ENCODE peak calls at places on chromosomes 16 and 17, in four cellular contexts. H is transverse colon, V is BE2C, X is uterus. J is an unnamed sample. For H3K4me1 and H3K9me3, the result is how much of the 10 kb centered on the place peaks cover.

GRCh38 chr16:10619271-10619849 is 39.0 kb upstream of the EMP2 start:
- DNase-seq in V (peak), X (no peak), H (peak), J (no peak)

GRCh38 chr17:47905221-47905733 is 9.2 kb downstream of the SP2 start:
- DNase-seq in V (no peak), X (peak), H (peak), J (no peak)

GRCh38 chr16:16109453-16110110 is 113.7 kb downstream of the ABCC6 start:
- DNase-seq in V (no peak), H (no peak), X (no peak), J (no peak)

GRCh38 chr16:17211797-17212196 is 259.0 kb downstream of the XYLT1 start:
- DNase-seq in H (no peak), V (peak), X (no peak), J (peak)

GRCh38 chr17:45262516-45263476 is 902 bp upstream of the SPATA32 start:
- DNase-seq in H (no peak), X (no peak), V (no peak), J (no peak)

GRCh38 chr16:21950782-21951521 is 2.2 kb upstream of the UQCRC2 start:
- DNase-seq in V (peak), X (no peak), H (no peak), J (peak)

GRCh38 chr17:49987290-49987585 is 7.8 kb downstream of the DLX3 start:
- DNase-seq in V (peak), X (no peak), H (no peak), J (peak)

GRCh38 chr17:29714146-29714545 is 91.4 kb upstream of the CORO6 start:
- DNase-seq in H (no peak), X (no peak), V (no peak), J (no peak)

GRCh38 chr16:12182202-12182601 is 205.7 kb downstream of the SNX29 start:
- DNase-seq in V (no peak), X (no peak), H (no peak), J (no peak)

GRCh38 chr17:61862105-61862574 is 1.2 kb downstream of the BRIP1 start:
- DNase-seq in X (no peak), H (no peak), V (no peak), J (no peak)

GRCh38 chr16:55232822-55233221 is 91.2 kb upstream of the IRX6 start:
- DNase-seq in X (no peak), H (no peak), V (no peak), J (no peak)

GRCh38 chr17:38844261-38844757 is 9.2 kb downstream of the RPL23 start:
- DNase-seq in H (peak), X (no peak), V (no peak), J (no peak)

GRCh38 chr16:23156946-23157460 is 7.8 kb upstream of the USP31 start:
- DNase-seq in V (no peak), H (no peak), X (no peak), J (no peak)

GRCh38 chr17:42979511-42980273 is at the start of gene PTGES3L:
- DNase-seq in V (peak), X (peak), H (peak), J (peak)

GRCh38 chr17:83013779-83014117 is 65.7 kb upstream of the METRNL start:
- DNase-seq in H (no peak), X (no peak), V (no peak), J (no peak)

GRCh38 chr17:64278614-64279013 is 15.6 kb upstream of the TEX2 start:
- DNase-seq in V (no peak), H (peak), X (no peak), J (no peak)

GRCh38 chr17:59848778-59849177 is 44.0 kb downstream of the TUBD1 start:
- DNase-seq in H (peak), V (no peak), X (peak), J (peak)

GRCh38 chr17:76548378-76549214 is 8.8 kb downstream of the PRCD start:
- DNase-seq in V (no peak), H (no peak), X (no peak), J (no peak)

GRCh38 chr17:44221862-44222111 is 2.3 kb upstream of the UBTF start:
- DNase-seq in X (no peak), V (no peak), H (no peak), J (no peak)

GRCh38 chr17:9668532-9668931 is 23.2 kb downstream of the USP43 start:
- DNase-seq in X (no peak), H (no peak), V (no peak), J (no peak)

GRCh38 chr16:88478115-88478514 is 25.0 kb downstream of the ZFPM1 start:
- DNase-seq in H (no peak), V (no peak), X (no peak), J (no peak)

GRCh38 chr16:57405194-57405593 is 627 bp downstream of the CCL17 start:
- DNase-seq in H (no peak), V (no peak), X (no peak), J (no peak)

GRCh38 chr16:66521951-66522771 is 27.8 kb downstream of the TK2 start:
- DNase-seq in H (peak), V (no peak), X (no peak), J (no peak)

GRCh38 chr17:64506201-64506575 is at the start of gene DDX5:
- DNase-seq in X (peak), V (peak), H (peak), J (peak)

GRCh38 chr16:72043539-72043938 is 10.8 kb upstream of the HP start:
- DNase-seq in H (no peak), X (no peak), V (no peak), J (no peak)

GRCh38 chr17:81210868-81211267 is 11.9 kb downstream of the CEP131 start:
- DNase-seq in X (no peak), V (no peak), H (no peak), J (no peak)

GRCh38 chr17:57438031-57438731 is 181.9 kb downstream of the MSI2 start:
- DNase-seq in V (peak), H (no peak), X (no peak), J (no peak)

GRCh38 chr17:3962217-3963069 is 1.8 kb downstream of the ATP2A3 start:
- DNase-seq in H (no peak), X (no peak), V (no peak), J (no peak)

GRCh38 chr17:37742762-37743611 is 1.9 kb downstream of the HNF1B start:
- DNase-seq in X (no peak), V (no peak), H (peak), J (peak)

GRCh38 chr16:49748322-49748721 is 107.6 kb downstream of the ZNF423 start:
- DNase-seq in X (peak), H (no peak), V (peak), J (no peak)

GRCh38 chr17:27608330-27609230 is 22.4 kb upstream of the LGALS9 start:
- DNase-seq in V (no peak), H (no peak), X (no peak), J (no peak)

GRCh38 chr17:27605409-27605808 is 25.6 kb upstream of the LGALS9 start:
- DNase-seq in V (no peak), H (no peak), X (no peak), J (no peak)

GRCh38 chr17:27609606-27610303 is 21.2 kb upstream of the LGALS9 start:
- DNase-seq in V (peak), X (no peak), H (peak), J (peak)

GRCh38 chr17:27610304-27610676 is 20.7 kb upstream of the LGALS9 start:
- DNase-seq in X (no peak), V (no peak), H (no peak), J (no peak)

GRCh38 chr17:27607692-27608091 is 23.3 kb upstream of the LGALS9 start:
- DNase-seq in X (no peak), H (no peak), V (no peak), J (no peak)
- H3K4me1 ChIP-seq in X (under half), H (under half), V (under half), J (under half)

DNA sequence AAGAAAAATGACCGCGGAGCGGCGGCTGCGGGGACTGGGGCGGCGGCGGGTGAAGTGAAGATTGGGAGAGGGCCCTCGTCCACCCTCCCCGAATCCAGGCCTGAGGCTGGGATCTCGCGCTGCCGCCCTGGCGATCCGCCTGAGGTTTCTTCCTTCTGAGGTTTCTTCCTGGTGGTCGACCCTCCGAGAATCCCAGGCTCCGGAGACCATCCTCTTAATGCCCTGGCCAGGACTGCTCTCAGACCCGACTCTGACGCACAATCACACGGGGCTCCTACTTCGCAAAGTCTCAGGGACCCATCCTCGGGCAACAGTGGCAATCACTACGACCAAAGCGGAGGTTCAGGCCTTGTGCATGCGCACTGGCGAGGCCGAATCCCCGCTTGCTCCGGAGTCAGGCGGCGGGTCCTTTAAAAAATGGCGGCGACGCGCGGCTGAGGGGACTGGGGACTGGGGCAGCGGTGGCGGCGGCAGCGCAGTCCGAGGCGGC is 18.0 kb upstream of the KCNJ18 start:
- DNase-seq in H (no peak), V (no peak), X (peak), J (no peak)
- H3K9me3 ChIP-seq in H (under half), V (under half), X (under half), J (under half)

GRCh38 chr17:79800325-79801155 is 3.7 kb upstream of the CBX8 start:
- DNase-seq in H (peak), V (peak), X (no peak), J (peak)

GRCh38 chr17:79802736-79803420 is 6.0 kb upstream of the CBX8 start:
- DNase-seq in V (no peak), X (no peak), H (no peak), J (no peak)

GRCh38 chr17:79802039-79802735 is 5.3 kb upstream of the CBX8 start:
- DNase-seq in X (no peak), V (no peak), H (no peak), J (no peak)

GRCh38 chr17:79799538-79800324 is 2.9 kb upstream of the CBX8 start:
- DNase-seq in V (no peak), H (no peak), X (no peak), J (no peak)

DNA sequence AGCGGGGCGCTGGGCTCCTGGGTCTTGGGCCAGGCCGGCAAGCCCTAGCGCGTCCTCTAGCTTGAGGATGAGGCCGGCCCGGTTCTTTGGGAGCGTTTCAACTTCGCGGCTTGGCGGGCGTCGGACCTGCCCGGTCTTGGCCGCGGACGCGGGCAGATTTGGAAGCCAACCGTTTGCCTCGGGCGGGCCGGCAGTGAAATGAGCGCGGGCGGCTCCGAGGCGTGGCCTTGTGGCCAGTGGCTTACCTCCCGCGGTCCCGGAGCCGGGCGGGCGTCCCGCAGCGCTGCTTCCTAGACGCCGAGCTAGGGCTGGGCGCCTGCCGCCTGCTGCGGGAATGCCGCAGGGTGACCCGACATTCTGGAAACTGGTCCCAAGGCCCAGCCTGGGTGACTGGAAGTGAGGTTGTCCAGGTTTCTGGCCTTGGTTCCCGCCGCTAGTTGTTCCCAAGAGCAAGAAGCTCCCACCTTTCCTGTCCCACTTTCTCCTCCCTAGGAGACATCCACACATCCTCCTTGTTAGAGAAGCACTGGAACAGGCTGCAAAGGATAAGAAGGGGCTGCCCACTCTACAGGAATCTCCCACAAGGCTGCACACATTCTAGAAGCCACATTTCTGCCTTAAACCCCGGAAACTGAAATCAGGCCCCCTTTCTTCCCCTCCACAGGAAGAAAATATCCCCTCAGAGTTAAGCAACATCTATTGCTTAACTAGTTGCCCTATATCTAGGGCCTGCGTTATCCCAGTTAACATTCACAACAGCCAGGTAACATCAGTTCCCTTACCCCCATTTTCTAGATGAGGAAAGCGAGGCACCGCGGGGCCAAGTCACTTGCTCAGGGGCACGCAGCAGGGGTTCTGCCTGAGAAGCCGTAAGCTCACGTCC is 4.5 kb upstream of the CBX8 start:
- DNase-seq in V (no peak), X (no peak), H (peak), J (peak)
- H3K4me1 ChIP-seq in V (under half), X (under half), H (under half), J (under half)

GRCh38 chr16:62445909-62446308 is 409.7 kb upstream of the CDH8 start:
- DNase-seq in H (no peak), X (no peak), V (no peak), J (no peak)
- H3K9me3 ChIP-seq in H (under half), X (under half), V (under half), J (under half)

GRCh38 chr17:40558300-40558584 is 7.0 kb downstream of the CCR7 start:
- DNase-seq in V (no peak), H (no peak), X (no peak), J (peak)

GRCh38 chr17:40560592-40561293 is 4.5 kb downstream of the CCR7 start:
- DNase-seq in V (no peak), H (no peak), X (peak), J (peak)

GRCh38 chr17:40559954-40560591 is 5.2 kb downstream of the CCR7 start:
- DNase-seq in X (peak), V (peak), H (peak), J (peak)

GRCh38 chr17:40558651-40559015 is 6.6 kb downstream of the CCR7 start:
- DNase-seq in V (no peak), H (no peak), X (no peak), J (no peak)

GRCh38 chr17:40559016-40559853 is 6.0 kb downstream of the CCR7 start:
- DNase-seq in V (no peak), H (no peak), X (peak), J (no peak)
- H3K4me1 ChIP-seq in V (under half), H (under half), X (under half), J (under half)

DNA sequence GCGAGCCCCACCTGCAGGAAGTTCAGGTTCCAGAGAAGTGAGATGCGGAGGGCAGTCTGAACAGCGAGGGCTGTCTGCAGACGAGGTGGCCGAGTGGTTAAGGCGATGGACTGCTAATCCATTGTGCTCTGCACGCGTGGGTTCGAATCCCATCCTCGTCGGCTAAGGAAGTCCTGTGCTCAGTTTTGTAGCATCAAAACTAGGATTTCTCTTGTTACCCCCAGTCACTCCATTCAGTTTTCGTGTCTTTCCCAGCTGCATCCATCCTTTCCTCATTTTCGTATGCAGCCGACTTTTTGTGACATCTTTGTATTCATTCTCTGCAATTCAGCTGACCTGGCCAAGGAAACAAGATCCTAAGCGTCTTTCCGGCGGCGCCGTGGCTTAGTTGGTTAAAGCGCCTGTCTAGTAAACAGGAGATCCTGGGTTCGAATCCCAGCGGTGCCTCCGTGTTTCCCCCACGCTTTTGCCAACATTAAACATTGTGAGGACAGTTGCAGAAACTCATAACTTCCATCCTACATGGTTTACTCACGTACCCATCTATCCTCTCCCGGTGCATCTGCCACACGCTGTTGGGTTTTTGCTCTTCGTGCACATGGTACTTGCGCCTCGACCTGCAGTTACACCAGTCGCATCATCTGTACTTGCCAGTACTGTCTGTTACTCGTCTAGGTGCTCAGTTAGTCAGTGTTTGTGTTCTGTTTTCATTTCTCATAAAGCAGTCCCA is 3.0 kb downstream of the BORCS6 start:
- DNase-seq in H (peak), X (peak), V (peak), J (peak)
- H3K9me3 ChIP-seq in H (under half), X (under half), V (under half), J (under half)

GRCh38 chr17:68564415-68565111 is 36.6 kb downstream of the FAM20A start:
- DNase-seq in X (no peak), H (no peak), V (no peak), J (no peak)
- H3K4me1 ChIP-seq in X (under half), H (under half), V (under half), J (under half)

J was measured in Caco-2.